ENCODE peak calls at places on chromosomes 6 and 20, in nine cellular contexts. H is glutamatergic neuron, C is heart left ventricle, U is epithelial cell of esophagus, L is uterus, M is fibroblast of lung, D is brain microvascular endothelial cell, P is endothelial cell, G is thoracic aorta. I is an unnamed sample.

GRCh38 chr6:115594894-115595293 is 465.8 kb downstream of the FRK start:
- DNase-seq in H (no peak), C (no peak), U (no peak), L (no peak), M (no peak), D (no peak), P (no peak), G (no peak), I (no peak)

GRCh38 chr6:158785036-158785435 is 34.1 kb downstream of the EZR start:
- DNase-seq in H (no peak), C (no peak), U (no peak), L (no peak), M (peak; percentile 16), D (no peak), P (no peak), G (no peak), I (no peak)

GRCh38 chr20:44614525-44614924 is 32.1 kb downstream of the PKIG start:
- DNase-seq in H (no peak), C (peak; percentile 48), U (no peak), L (no peak), M (no peak), D (no peak), P (no peak), G (no peak), I (no peak)

GRCh38 chr6:159169193-159169555 is at the start of gene FNDC1:
- DNase-seq in H (peak; percentile 82), C (peak; percentile 48), U (no peak), L (peak; percentile 23), M (no peak), D (no peak), P (peak; percentile 81), G (no peak), I (no peak)

GRCh38 chr20:44533928-44534327 is 12.1 kb upstream of the SERINC3 start:
- DNase-seq in H (no peak), C (no peak), U (no peak), L (no peak), M (no peak), D (no peak), P (no peak), G (no peak), I (no peak)

GRCh38 chr20:9311132-9311531 is 203.3 kb upstream of the LAMP5 start:
- DNase-seq in H (no peak), C (no peak), U (no peak), L (no peak), M (peak; percentile 32), D (no peak), P (no peak), G (no peak), I (no peak)

GRCh38 chr6:68728124-68728523 is 93.0 kb downstream of the ADGRB3 start:
- DNase-seq in H (no peak), C (no peak), U (no peak), L (no peak), M (peak; percentile 11), D (no peak), P (no peak), G (no peak), I (no peak)

GRCh38 chr20:47008842-47009518 is 114.3 kb downstream of the EYA2 start:
- DNase-seq in H (no peak), C (no peak), U (peak; percentile 71), L (no peak), M (no peak), D (no peak), P (no peak), G (no peak), I (no peak)

GRCh38 chr6:89675949-89676753 is 37.6 kb upstream of the LYRM2 start:
- DNase-seq in H (no peak), C (no peak), U (no peak), L (no peak), M (peak; percentile 40), D (peak; percentile 7), P (no peak), G (no peak), I (no peak)

GRCh38 chr20:25223179-25223661 is 24.7 kb upstream of the PYGB start:
- DNase-seq in H (no peak), C (no peak), U (peak; percentile 91), L (no peak), M (peak; percentile 97), D (peak; percentile 98), P (no peak), G (no peak), I (peak; percentile 97)

GRCh38 chr6:15297895-15298590 is 52.2 kb downstream of the JARID2 start:
- DNase-seq in H (no peak), C (no peak), U (no peak), L (no peak), M (no peak), D (no peak), P (no peak), G (no peak), I (no peak)

GRCh38 chr6:38370653-38371311 is 268.9 kb downstream of the BTBD9 start:
- DNase-seq in H (no peak), C (no peak), U (no peak), L (peak; percentile 34), M (no peak), D (no peak), P (no peak), G (no peak), I (no peak)

GRCh38 chr6:39021779-39022178 is 26.8 kb upstream of the GLP1R start:
- DNase-seq in H (no peak), C (no peak), U (no peak), L (no peak), M (no peak), D (no peak), P (no peak), G (no peak), I (no peak)

GRCh38 chr6:45076217-45076616 is 251.9 kb upstream of the RUNX2 start:
- DNase-seq in H (no peak), C (no peak), U (no peak), L (no peak), M (peak; percentile 74), D (no peak), P (no peak), G (no peak), I (peak; percentile 61)

GRCh38 chr6:129393659-129394058 is 316.3 kb downstream of the ARHGAP18 start:
- DNase-seq in H (no peak), C (no peak), U (no peak), L (no peak), M (no peak), D (no peak), P (no peak), G (no peak), I (no peak)

GRCh38 chr6:129402244-129402643 is 307.7 kb downstream of the ARHGAP18 start:
- DNase-seq in H (no peak), C (no peak), U (peak; percentile 23), L (no peak), M (peak; percentile 5), D (no peak), P (no peak), G (no peak), I (peak; percentile 7)

DNA sequence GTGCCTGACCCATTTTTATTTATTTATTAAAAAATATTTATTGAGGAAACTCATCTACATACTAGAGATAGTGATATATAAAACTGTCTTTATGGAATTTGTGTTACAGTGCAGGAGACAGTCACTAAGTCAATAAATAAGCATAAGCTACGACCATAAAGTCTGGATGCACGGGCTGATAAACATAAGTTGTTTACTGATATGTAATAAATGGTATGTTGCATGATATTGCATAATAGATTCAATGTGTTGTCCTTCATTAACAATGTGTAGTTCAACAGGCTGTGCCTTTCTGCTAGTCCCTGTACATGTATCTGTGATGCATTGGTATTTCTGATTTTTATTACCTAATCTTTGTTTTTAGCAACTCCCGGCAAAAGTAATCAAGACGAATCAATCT is 311.2 kb downstream of the ARHGAP18 start:
- DNase-seq in H (no peak), C (no peak), U (no peak), L (no peak), M (no peak), D (no peak), P (no peak), G (no peak), I (no peak)
- TF ChIP-seq CTCF in H (no peak), C (no peak), U (no peak), L (no peak), M (no peak), D (no peak), P (no peak), G (no peak), I (no peak)

GRCh38 chr6:151276112-151276745 is 36.5 kb downstream of the AKAP12 start:
- DNase-seq in H (peak; percentile 73), C (no peak), U (peak; percentile 89), L (no peak), M (peak; percentile 85), D (peak; percentile 53), P (no peak), G (no peak), I (peak; percentile 68)
- TF ChIP-seq CTCF in H (peak; percentile 40), C (no peak), U (no peak), L (no peak), M (no peak), D (no peak), P (no peak), G (no peak), I (no peak)

DNA sequence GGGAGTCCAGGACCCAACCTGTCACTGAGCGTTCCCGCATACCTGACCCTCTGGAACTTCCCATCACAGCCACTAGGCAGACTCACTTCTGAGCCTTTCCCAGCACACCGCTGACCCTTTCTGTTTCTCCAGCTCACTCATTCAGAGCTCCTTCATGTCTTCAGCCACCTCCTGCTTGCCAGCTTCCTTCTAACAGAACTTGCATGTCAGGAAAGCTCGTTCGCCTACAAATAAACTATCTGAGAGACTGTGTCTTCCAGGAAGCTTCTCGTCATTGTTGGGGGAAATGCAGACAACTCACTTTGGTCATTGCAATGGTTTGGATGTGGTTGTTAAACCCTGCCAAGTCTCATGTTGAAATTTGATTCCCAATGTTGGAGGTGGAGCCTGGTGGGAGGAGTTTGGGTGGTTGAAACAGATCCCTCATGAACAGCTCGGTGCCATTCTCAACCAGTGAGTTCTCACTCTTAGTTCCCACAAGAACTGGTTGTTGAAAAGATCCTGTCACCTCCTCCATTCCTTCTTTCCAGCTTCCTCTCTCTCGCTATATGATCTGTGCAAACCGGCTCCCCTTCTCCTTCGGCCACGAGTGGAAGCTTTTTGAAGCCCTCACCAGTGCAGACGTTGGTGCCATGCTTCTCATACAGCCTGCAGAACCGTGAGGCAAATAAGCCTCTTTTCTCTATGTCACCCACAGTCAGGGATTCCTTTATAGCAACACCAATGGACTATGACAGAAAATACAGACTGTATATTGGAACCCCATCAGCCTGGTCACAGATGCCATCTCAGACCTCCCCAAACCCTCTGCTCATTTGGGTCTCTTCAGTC is 1.4 kb upstream of the MUC21 start:
- DNase-seq in H (no peak), C (no peak), U (peak; percentile 82), L (peak; percentile 24), M (peak; percentile 87), D (peak; percentile 58), P (peak; percentile 7), G (no peak), I (peak; percentile 80)
- TF ChIP-seq CTCF in H (peak; percentile 16), C (no peak), U (peak; percentile 41), L (no peak), M (peak; percentile 30), D (peak; percentile 62), P (no peak), G (no peak), I (peak; percentile 38)

DNA sequence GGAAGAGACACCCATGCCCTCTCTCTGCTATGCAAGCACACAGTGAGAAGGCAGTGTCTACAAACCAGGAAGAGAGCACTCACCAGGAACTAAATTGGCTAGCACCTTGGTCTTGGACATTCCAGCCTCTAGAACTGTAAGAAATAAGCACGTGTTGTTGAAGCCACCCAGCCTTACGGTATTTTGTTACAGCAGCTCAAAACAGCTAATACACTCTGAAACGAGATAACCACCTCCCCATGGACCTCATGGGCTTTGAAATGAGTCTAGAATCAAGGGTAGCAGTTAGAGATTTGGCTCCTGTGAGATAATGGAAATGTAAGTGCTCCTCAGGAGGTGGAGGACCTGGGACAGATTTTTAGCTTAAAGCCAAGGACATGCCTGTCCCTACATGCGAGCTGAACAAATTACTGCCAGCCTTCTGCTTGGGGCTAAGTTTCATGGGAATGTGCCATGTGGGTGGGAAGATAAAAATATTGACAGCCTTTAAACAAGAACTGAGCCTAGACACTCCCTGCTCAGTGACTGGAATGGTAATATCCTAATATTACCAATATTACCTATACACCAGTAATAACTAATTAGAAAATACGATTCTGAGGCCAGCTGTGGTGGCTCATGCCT is 3.9 kb upstream of the ZNF318 start:
- DNase-seq in H (no peak), C (no peak), U (no peak), L (no peak), M (no peak), D (no peak), P (no peak), G (no peak), I (no peak)
- TF ChIP-seq CTCF in H (no peak), C (no peak), U (no peak), L (no peak), M (no peak), D (no peak), P (no peak), G (no peak), I (no peak)

I was measured in astrocyte of the spinal cord.